ENCODE peak calls at places on chromosome 5, in seven cellular contexts. One of them, this sample, is unnamed.

GRCh38 chr5:170330568-170331054 is 33.0 kb upstream of the LCP2 start:
- DNase-seq in GM12878: no peak
- DNase-seq in stomach: no peak
- DNase-seq in Peyer's patch: no peak
- DNase-seq in GM12892: no peak
- DNase-seq in IMR-90: no peak
- DNase-seq in ovary: no peak
- DNase-seq in this sample: peak

GRCh38 chr5:87909382-87909781 is 359.3 kb downstream of the TMEM161B start:
- DNase-seq in GM12878: no peak
- DNase-seq in stomach: no peak
- DNase-seq in Peyer's patch: no peak
- DNase-seq in GM12892: no peak
- DNase-seq in IMR-90: no peak
- DNase-seq in ovary: no peak
- DNase-seq in this sample: no peak

GRCh38 chr5:139951296-139951924 is 91.7 kb downstream of the NRG2 start:
- DNase-seq in GM12878: no peak
- DNase-seq in stomach: no peak
- DNase-seq in Peyer's patch: no peak
- DNase-seq in GM12892: no peak
- DNase-seq in IMR-90: no peak
- DNase-seq in ovary: no peak
- DNase-seq in this sample: peak

GRCh38 chr5:134902071-134902801 is 2.7 kb upstream of the PCBD2 start:
- DNase-seq in GM12878: peak
- DNase-seq in stomach: no peak
- DNase-seq in Peyer's patch: no peak
- DNase-seq in GM12892: peak
- DNase-seq in IMR-90: peak
- DNase-seq in ovary: no peak
- DNase-seq in this sample: no peak

GRCh38 chr5:126182901-126183695 is 240.1 kb upstream of the GRAMD2B start:
- DNase-seq in GM12878: no peak
- DNase-seq in stomach: no peak
- DNase-seq in Peyer's patch: no peak
- DNase-seq in GM12892: no peak
- DNase-seq in IMR-90: no peak
- DNase-seq in ovary: no peak
- DNase-seq in this sample: no peak

GRCh38 chr5:126449751-126450271 is 26.6 kb downstream of the GRAMD2B start:
- DNase-seq in GM12878: peak
- DNase-seq in stomach: no peak
- DNase-seq in Peyer's patch: peak
- DNase-seq in GM12892: no peak
- DNase-seq in IMR-90: peak
- DNase-seq in ovary: no peak
- DNase-seq in this sample: peak

GRCh38 chr5:10689391-10690081 is 71.5 kb downstream of the DAP start:
- DNase-seq in GM12878: no peak
- DNase-seq in stomach: no peak
- DNase-seq in Peyer's patch: no peak
- DNase-seq in GM12892: no peak
- DNase-seq in IMR-90: peak
- DNase-seq in ovary: no peak
- DNase-seq in this sample: no peak

GRCh38 chr5:18113724-18114123 is 479.5 kb downstream of the TAF11L14 start:
- DNase-seq in GM12878: no peak
- DNase-seq in stomach: no peak
- DNase-seq in Peyer's patch: no peak
- DNase-seq in GM12892: no peak
- DNase-seq in IMR-90: peak
- DNase-seq in ovary: no peak
- DNase-seq in this sample: peak

GRCh38 chr5:113232667-113233066 is 202.1 kb downstream of the TSSK1B start:
- DNase-seq in GM12878: no peak
- DNase-seq in stomach: no peak
- DNase-seq in Peyer's patch: no peak
- DNase-seq in GM12892: no peak
- DNase-seq in IMR-90: no peak
- DNase-seq in ovary: peak
- DNase-seq in this sample: peak

GRCh38 chr5:32147236-32147635 is 26.9 kb downstream of the GOLPH3 start:
- DNase-seq in GM12878: no peak
- DNase-seq in stomach: no peak
- DNase-seq in Peyer's patch: no peak
- DNase-seq in GM12892: no peak
- DNase-seq in IMR-90: no peak
- DNase-seq in ovary: no peak
- DNase-seq in this sample: no peak

GRCh38 chr5:157004893-157005551 is 42.0 kb upstream of the TIMD4 start:
- DNase-seq in GM12878: no peak
- DNase-seq in stomach: no peak
- DNase-seq in Peyer's patch: no peak
- DNase-seq in GM12892: no peak
- DNase-seq in IMR-90: no peak
- DNase-seq in ovary: no peak
- DNase-seq in this sample: no peak

GRCh38 chr5:16593013-16593412 is 23.8 kb downstream of the RETREG1 start:
- DNase-seq in GM12878: no peak
- DNase-seq in stomach: no peak
- DNase-seq in Peyer's patch: no peak
- DNase-seq in GM12892: no peak
- DNase-seq in IMR-90: no peak
- DNase-seq in ovary: no peak
- DNase-seq in this sample: no peak

GRCh38 chr5:5481206-5481605 is 58.7 kb downstream of the ICE1 start:
- DNase-seq in GM12878: no peak
- DNase-seq in stomach: no peak
- DNase-seq in Peyer's patch: no peak
- DNase-seq in GM12892: no peak
- DNase-seq in IMR-90: no peak
- DNase-seq in ovary: no peak
- DNase-seq in this sample: no peak

GRCh38 chr5:136066705-136067271 is 38.0 kb downstream of the TGFBI start:
- DNase-seq in GM12878: no peak
- DNase-seq in stomach: no peak
- DNase-seq in Peyer's patch: no peak
- DNase-seq in GM12892: no peak
- DNase-seq in IMR-90: peak
- DNase-seq in ovary: peak
- DNase-seq in this sample: no peak

GRCh38 chr5:172395483-172395882 is 58.8 kb downstream of the SH3PXD2B start:
- DNase-seq in GM12878: no peak
- DNase-seq in stomach: no peak
- DNase-seq in Peyer's patch: no peak
- DNase-seq in GM12892: no peak
- DNase-seq in IMR-90: peak
- DNase-seq in ovary: no peak
- DNase-seq in this sample: no peak

GRCh38 chr5:41891066-41891707 is 13.0 kb upstream of the RIMOC1 start:
- DNase-seq in GM12878: no peak
- DNase-seq in stomach: no peak
- DNase-seq in Peyer's patch: no peak
- DNase-seq in GM12892: no peak
- DNase-seq in IMR-90: no peak
- DNase-seq in ovary: no peak
- DNase-seq in this sample: no peak

GRCh38 chr5:77211013-77211690 is 672 bp downstream of the PDE8B start:
- DNase-seq in GM12878: no peak
- DNase-seq in stomach: no peak
- DNase-seq in Peyer's patch: no peak
- DNase-seq in GM12892: no peak
- DNase-seq in IMR-90: no peak
- DNase-seq in ovary: no peak
- DNase-seq in this sample: peak

DNA sequence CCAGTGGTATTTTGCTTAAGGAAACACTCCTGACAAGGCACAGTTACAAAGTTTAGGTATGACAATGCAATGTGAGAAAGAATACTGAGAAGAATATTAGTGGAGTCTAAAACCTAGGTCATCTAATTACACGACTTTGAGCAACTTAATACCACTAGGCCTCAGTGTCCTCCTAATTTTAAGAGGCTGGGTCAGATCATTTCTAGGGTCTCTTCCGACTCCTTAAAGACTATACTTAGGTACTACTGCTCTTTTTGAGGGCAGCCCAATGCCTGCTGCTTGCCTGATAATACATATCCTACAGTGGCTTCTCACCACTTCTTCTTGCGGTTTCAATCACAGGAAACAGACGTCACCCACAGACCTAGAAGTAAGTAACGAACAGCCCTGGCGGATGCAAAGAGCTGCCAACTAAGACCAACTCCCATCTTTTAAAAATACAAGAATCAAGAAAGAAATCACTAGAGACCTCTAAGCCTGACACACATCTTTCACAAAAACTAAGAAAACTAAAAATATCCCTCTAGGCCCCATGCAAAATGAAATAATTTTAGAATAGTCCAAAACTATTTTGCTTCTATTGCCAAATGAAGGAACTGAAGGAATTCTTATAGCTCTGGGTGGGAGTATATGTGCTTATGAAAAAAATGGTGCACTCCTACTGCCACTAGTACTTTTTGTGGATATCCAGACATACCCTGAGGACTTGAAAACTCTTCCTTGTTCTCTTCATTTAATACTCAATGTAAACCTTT is 13.1 kb downstream of the DIAPH1 start:
- DNase-seq in GM12878: peak
- DNase-seq in stomach: peak
- DNase-seq in Peyer's patch: peak
- DNase-seq in GM12892: peak
- DNase-seq in IMR-90: no peak
- DNase-seq in ovary: no peak
- DNase-seq in this sample: peak
- TF ChIP-seq POLR2A in GM12878: no peak
- TF ChIP-seq POLR2A in stomach: no peak
- TF ChIP-seq POLR2A in Peyer's patch: no peak
- TF ChIP-seq POLR2A in GM12892: no peak
- TF ChIP-seq POLR2A in IMR-90: no peak
- TF ChIP-seq POLR2A in ovary: no peak
- TF ChIP-seq POLR2A in this sample: no peak

GRCh38 chr5:142542906-142543305 is 143.0 kb downstream of the FGF1 start:
- DNase-seq in GM12878: no peak
- DNase-seq in stomach: no peak
- DNase-seq in Peyer's patch: no peak
- DNase-seq in GM12892: no peak
- DNase-seq in IMR-90: peak
- DNase-seq in ovary: no peak
- DNase-seq in this sample: no peak
- TF ChIP-seq POLR2A in GM12878: no peak
- TF ChIP-seq POLR2A in stomach: no peak
- TF ChIP-seq POLR2A in Peyer's patch: no peak
- TF ChIP-seq POLR2A in GM12892: no peak
- TF ChIP-seq POLR2A in IMR-90: no peak
- TF ChIP-seq POLR2A in ovary: no peak
- TF ChIP-seq POLR2A in this sample: no peak

GRCh38 chr5:6504677-6505414 is 56.2 kb downstream of the UBE2QL1 start:
- DNase-seq in GM12878: no peak
- DNase-seq in stomach: no peak
- DNase-seq in Peyer's patch: no peak
- DNase-seq in GM12892: no peak
- DNase-seq in IMR-90: peak
- DNase-seq in ovary: no peak
- DNase-seq in this sample: no peak

GRCh38 chr5:6505415-6505763 is 56.7 kb downstream of the UBE2QL1 start:
- DNase-seq in GM12878: no peak
- DNase-seq in stomach: no peak
- DNase-seq in Peyer's patch: no peak
- DNase-seq in GM12892: no peak
- DNase-seq in IMR-90: no peak
- DNase-seq in ovary: no peak
- DNase-seq in this sample: no peak

GRCh38 chr5:6502421-6502820 is 53.8 kb downstream of the UBE2QL1 start:
- DNase-seq in GM12878: no peak
- DNase-seq in stomach: no peak
- DNase-seq in Peyer's patch: no peak
- DNase-seq in GM12892: no peak
- DNase-seq in IMR-90: no peak
- DNase-seq in ovary: no peak
- DNase-seq in this sample: no peak

GRCh38 chr5:6501701-6502100 is 53.0 kb downstream of the UBE2QL1 start:
- DNase-seq in GM12878: no peak
- DNase-seq in stomach: no peak
- DNase-seq in Peyer's patch: no peak
- DNase-seq in GM12892: no peak
- DNase-seq in IMR-90: no peak
- DNase-seq in ovary: no peak
- DNase-seq in this sample: no peak

DNA sequence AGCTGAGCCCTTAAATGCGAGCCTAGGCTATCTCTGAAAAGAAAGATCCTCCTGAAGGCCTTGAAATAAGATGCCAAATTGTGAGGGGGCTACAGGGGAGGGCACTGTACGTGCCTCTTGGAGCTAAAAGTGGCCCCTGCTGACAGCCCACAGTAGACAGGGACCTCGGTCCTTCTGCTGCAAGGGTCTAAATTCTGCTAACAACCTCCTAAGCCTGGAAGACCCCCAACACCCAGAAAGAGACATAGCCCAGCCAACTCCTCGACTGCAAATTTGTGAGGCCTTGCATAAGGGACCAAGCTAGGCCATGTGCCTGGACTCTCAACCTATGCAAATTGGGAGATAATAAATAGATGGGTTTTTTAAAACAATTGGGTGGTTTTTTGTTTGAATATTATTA is 54.7 kb downstream of the UBE2QL1 start:
- DNase-seq in GM12878: no peak
- DNase-seq in stomach: no peak
- DNase-seq in Peyer's patch: no peak
- DNase-seq in GM12892: no peak
- DNase-seq in IMR-90: no peak
- DNase-seq in ovary: no peak
- DNase-seq in this sample: no peak
- TF ChIP-seq POLR2A in GM12878: no peak
- TF ChIP-seq POLR2A in stomach: no peak
- TF ChIP-seq POLR2A in Peyer's patch: no peak
- TF ChIP-seq POLR2A in GM12892: no peak
- TF ChIP-seq POLR2A in IMR-90: no peak
- TF ChIP-seq POLR2A in ovary: no peak
- TF ChIP-seq POLR2A in this sample: no peak

DNA sequence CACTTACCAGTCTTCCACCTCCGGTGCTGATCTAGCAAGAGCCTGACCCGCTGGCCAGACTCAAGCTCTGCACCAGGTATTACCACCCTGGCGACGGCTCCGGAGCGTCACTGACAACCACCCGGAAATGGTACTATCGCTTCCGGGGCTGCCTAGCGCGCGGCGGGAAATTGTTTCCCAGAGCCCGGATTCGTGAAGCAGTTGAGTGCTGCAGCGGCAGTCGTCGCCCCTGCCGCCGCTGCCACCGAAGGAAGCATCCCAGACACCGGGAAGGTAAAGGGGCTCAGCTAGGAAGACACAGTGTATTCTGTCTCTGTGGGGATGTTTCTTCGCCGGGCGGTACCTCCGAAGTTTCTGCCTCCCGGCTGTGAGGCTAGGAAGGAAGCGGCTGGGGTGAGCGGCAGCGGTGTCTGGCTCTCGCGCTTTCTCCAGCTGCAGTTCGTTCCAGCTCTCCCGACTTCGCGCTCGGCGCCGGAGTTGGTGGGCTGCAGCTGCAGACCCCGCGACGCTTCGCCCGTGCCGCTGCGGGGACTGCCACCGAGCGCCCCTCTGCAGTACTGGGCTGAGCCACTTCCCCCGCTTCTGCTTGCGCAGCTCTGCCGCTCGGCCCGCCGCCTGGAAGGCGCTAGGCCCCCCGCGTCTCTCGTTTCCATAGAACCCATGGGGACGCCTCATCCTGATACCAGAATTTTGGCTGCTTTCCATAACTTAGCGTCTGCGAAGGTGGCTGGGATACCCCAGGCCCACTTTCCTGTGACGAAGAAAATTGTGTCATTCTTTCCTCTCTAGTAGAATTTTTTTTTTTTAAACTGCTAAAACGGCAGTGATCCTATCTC is at the start of the genes KIAA0825 and SLF1:
- DNase-seq in GM12878: peak
- DNase-seq in stomach: peak
- DNase-seq in Peyer's patch: peak
- DNase-seq in GM12892: peak
- DNase-seq in IMR-90: peak
- DNase-seq in ovary: peak
- DNase-seq in this sample: peak
- TF ChIP-seq POLR2A in GM12878: peak
- TF ChIP-seq POLR2A in stomach: no peak
- TF ChIP-seq POLR2A in Peyer's patch: no peak
- TF ChIP-seq POLR2A in GM12892: peak
- TF ChIP-seq POLR2A in IMR-90: no peak
- TF ChIP-seq POLR2A in ovary: no peak
- TF ChIP-seq POLR2A in this sample: peak

This sample was measured in thyroid gland.